ENCODE peak calls at places on chromosomes 12 and 14, in five cellular contexts. G is adrenal gland, T is T-helper 17 cell, Q is upper lobe of right lung, P is ovary. Y is an unnamed sample.

GRCh38 chr12:103928736-103929050 is 1.5 kb upstream of the HSP90B1 start:
- DNase-seq in T (peak; percentile 49), Q (no peak), P (no peak), G (peak; percentile 23), Y (no peak)

GRCh38 chr12:45235087-45236025 is 19.5 kb downstream of the ANO6 start:
- DNase-seq in Q (no peak), T (no peak), P (no peak), G (no peak), Y (peak; percentile 40)

GRCh38 chr12:124518051-124518932 is 49.1 kb downstream of the NCOR2 start:
- DNase-seq in Q (peak; percentile 96), G (peak; percentile 98), T (no peak), P (peak; percentile 99), Y (peak; percentile 98)

GRCh38 chr14:73723799-73724621 is 9.8 kb upstream of the PNMA1 start:
- DNase-seq in Q (peak; percentile 80), T (no peak), G (peak; percentile 66), P (peak; percentile 74), Y (peak; percentile 78)

GRCh38 chr12:28709996-28710685 is 438.9 kb upstream of the FAR2 start:
- DNase-seq in P (no peak), G (no peak), T (no peak), Q (no peak), Y (no peak)

GRCh38 chr12:32025906-32026305 is 66.7 kb downstream of the RESF1 start:
- DNase-seq in T (no peak), G (no peak), Q (no peak), P (no peak), Y (no peak)

GRCh38 chr12:106246891-106247730 is 709 bp downstream of the CKAP4 start:
- DNase-seq in T (peak; percentile 57), P (peak; percentile 60), Q (peak; percentile 87), G (peak; percentile 75), Y (peak; percentile 71)

GRCh38 chr14:55274760-55275159 is 3.5 kb downstream of the FBXO34 start:
- DNase-seq in Q (no peak), P (no peak), G (no peak), T (no peak), Y (no peak)

GRCh38 chr14:43983721-43984120 is 523.4 kb downstream of the FSCB start:
- DNase-seq in G (no peak), T (no peak), P (no peak), Q (no peak), Y (no peak)

GRCh38 chr12:105748806-105749600 is 389.8 kb downstream of the NUAK1 start:
- DNase-seq in P (peak; percentile 74), G (peak; percentile 22), T (no peak), Q (no peak), Y (peak; percentile 63)

GRCh38 chr14:74324945-74325361 is 22.2 kb upstream of the ABCD4 start:
- DNase-seq in G (no peak), P (no peak), T (no peak), Q (no peak), Y (no peak)

GRCh38 chr12:80441921-80442320 is 2.1 kb upstream of the PTPRQ start:
- DNase-seq in G (no peak), P (no peak), Q (no peak), T (no peak), Y (no peak)

GRCh38 chr14:74308695-74309094 is 6.0 kb upstream of the ABCD4 start:
- DNase-seq in Q (no peak), P (no peak), T (no peak), G (no peak), Y (no peak)

Y was measured in heart left ventricle.